ENCODE peak calls at places on chromosomes 1 and 21, in four cellular contexts. P is glutamatergic neuron, B is K562, Q is neural progenitor cell. F is an unnamed sample.

GRCh38 chr1:61295818-61296537 is 213.6 kb downstream of the NFIA start:
- DNase-seq in P (no peak), B (no peak), Q (no peak), F (no peak)

GRCh38 chr1:232704694-232705680 is 75.1 kb upstream of the SIPA1L2 start:
- DNase-seq in P (no peak), B (peak), Q (no peak), F (peak)

GRCh38 chr1:210920258-210920657 is 213.7 kb downstream of the KCNH1 start:
- DNase-seq in P (no peak), B (no peak), Q (no peak), F (no peak)

GRCh38 chr1:183915634-183916510 is 111.0 kb downstream of the RGL1 start:
- DNase-seq in P (peak), B (peak), Q (peak), F (peak)

GRCh38 chr1:184889902-184890301 is 84.4 kb downstream of the NIBAN1 start:
- DNase-seq in P (no peak), B (no peak), Q (peak), F (no peak)

GRCh38 chr1:172146149-172146850 is 274.2 kb upstream of the C1orf105 start:
- DNase-seq in P (no peak), B (no peak), Q (no peak), F (peak)

GRCh38 chr1:230796626-230797025 is 49.4 kb downstream of the CAPN9 start:
- DNase-seq in P (no peak), B (no peak), Q (no peak), F (no peak)

GRCh38 chr1:210446479-210446878 is 117.8 kb downstream of the HHAT start:
- DNase-seq in P (no peak), B (no peak), Q (peak), F (no peak)

GRCh38 chr1:21955474-21956281 is 18.6 kb upstream of the HSPG2 start:
- DNase-seq in P (no peak), B (no peak), Q (no peak), F (no peak)

GRCh38 chr21:42734323-42734971 is 81.0 kb downstream of the PDE9A start:
- DNase-seq in P (no peak), B (no peak), Q (no peak), F (no peak)

GRCh38 chr1:12549106-12549459 is 68.9 kb downstream of the DHRS3 start:
- DNase-seq in P (no peak), B (peak), Q (no peak), F (peak)

GRCh38 chr1:201559679-201560162 is 20.8 kb downstream of the NAV1 start:
- DNase-seq in P (peak), B (peak), Q (peak), F (peak)

GRCh38 chr1:58802640-58803476 is 19.0 kb upstream of the JUN start:
- DNase-seq in P (no peak), B (no peak), Q (no peak), F (no peak)

GRCh38 chr1:24769656-24770651 is 24.7 kb downstream of the CLIC4 start:
- DNase-seq in P (no peak), B (no peak), Q (no peak), F (peak)

GRCh38 chr1:91732291-91732953 is 153.5 kb downstream of the TGFBR3 start:
- DNase-seq in P (no peak), B (peak), Q (no peak), F (peak)

GRCh38 chr1:91725961-91726704 is 159.8 kb downstream of the TGFBR3 start:
- DNase-seq in P (no peak), B (no peak), Q (no peak), F (peak)

GRCh38 chr1:147608601-147609000 is 61.7 kb downstream of the ACP6 start:
- DNase-seq in P (no peak), B (no peak), Q (no peak), F (no peak)

GRCh38 chr21:20814090-20814489 is 184.1 kb upstream of the NCAM2 start:
- DNase-seq in P (no peak), B (no peak), Q (no peak), F (no peak)

GRCh38 chr1:85894651-85895050 is 186.4 kb upstream of the ZNHIT6 start:
- DNase-seq in P (peak), B (peak), Q (peak), F (peak)

GRCh38 chr1:103467100-103467499 is 58.4 kb upstream of the RNPC3 start:
- DNase-seq in P (no peak), B (no peak), Q (no peak), F (no peak)

GRCh38 chr1:155277070-155277895 is at the start of gene HCN3:
- DNase-seq in P (peak), B (peak), Q (peak), F (peak)

GRCh38 chr1:66623812-66624211 is 89.9 kb downstream of the SGIP1 start:
- DNase-seq in P (no peak), B (no peak), Q (no peak), F (peak)

GRCh38 chr21:31310750-31311149 is 33.3 kb downstream of the TIAM1 start:
- DNase-seq in P (no peak), B (no peak), Q (peak), F (no peak)

GRCh38 chr21:36550761-36551160 is 70.8 kb upstream of the CLDN14 start:
- DNase-seq in P (no peak), B (no peak), Q (no peak), F (peak)

GRCh38 chr1:212203611-212204010 is 81.6 kb upstream of the PPP2R5A start:
- DNase-seq in P (no peak), B (no peak), Q (no peak), F (no peak)

GRCh38 chr1:14137411-14138134 is 437.6 kb downstream of the PRDM2 start:
- DNase-seq in P (no peak), B (no peak), Q (no peak), F (no peak)

GRCh38 chr21:36792505-36792967 is 93.6 kb downstream of the SIM2 start:
- DNase-seq in P (peak), B (no peak), Q (no peak), F (no peak)

GRCh38 chr21:41961753-41962152 is 7.9 kb upstream of the C2CD2 start:
- DNase-seq in P (no peak), B (no peak), Q (no peak), F (no peak)

GRCh38 chr1:172600615-172601014 is 58.3 kb upstream of the FASLG start:
- DNase-seq in P (no peak), B (peak), Q (no peak), F (no peak)

GRCh38 chr1:205565799-205566198 is 61.3 kb downstream of the CDK18 start:
- DNase-seq in P (no peak), B (no peak), Q (no peak), F (no peak)

GRCh38 chr21:22885079-22885478 is 1886.9 kb downstream of the NCAM2 start:
- DNase-seq in P (no peak), B (no peak), Q (peak), F (no peak)

GRCh38 chr1:34668063-34668462 is 86.8 kb upstream of the GJB5 start:
- DNase-seq in P (no peak), B (no peak), Q (no peak), F (no peak)

GRCh38 chr21:44699502-44700001 is 2.6 kb downstream of the KRTAP10-12 start:
- DNase-seq in P (no peak), B (no peak), Q (no peak), F (no peak)

GRCh38 chr1:33126411-33127000 is 45.6 kb downstream of the AZIN2 start:
- DNase-seq in P (no peak), B (no peak), Q (no peak), F (no peak)

GRCh38 chr1:39453603-39454002 is 37.8 kb upstream of the BMP8A start:
- DNase-seq in P (no peak), B (no peak), Q (no peak), F (peak)

GRCh38 chr1:42844592-42845140 is 1.7 kb upstream of the ZNF691 start:
- DNase-seq in P (no peak), B (peak), Q (no peak), F (peak)

DNA sequence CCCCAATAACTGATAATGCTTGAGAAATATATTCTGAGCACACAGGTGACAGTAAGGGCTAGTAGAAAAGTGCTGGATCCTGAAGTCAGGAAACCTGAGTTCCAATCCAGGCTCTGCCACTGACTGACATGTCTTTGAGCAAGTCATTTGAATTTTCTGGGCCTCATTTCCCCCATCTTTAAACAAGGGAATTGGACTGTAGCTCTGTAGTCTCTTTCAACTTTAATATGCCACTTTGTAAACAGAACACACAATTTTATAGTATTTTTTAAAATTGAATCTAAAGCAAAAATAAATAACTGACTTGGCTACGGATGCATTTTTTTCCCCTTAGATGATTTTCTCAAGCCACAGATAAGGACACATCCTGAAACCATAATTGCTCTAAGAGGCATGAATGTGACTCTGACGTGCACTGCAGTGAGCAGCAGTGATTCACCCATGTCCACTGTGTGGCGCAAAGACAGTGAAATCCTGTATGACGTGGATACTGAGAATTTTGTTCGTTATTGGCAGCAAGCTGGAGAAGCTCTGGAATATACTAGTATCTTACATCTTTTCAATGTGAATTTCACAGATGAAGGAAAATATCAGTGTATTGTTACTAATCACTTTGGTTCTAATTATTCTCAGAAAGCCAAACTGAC is 37.0 kb downstream of the LRIG2 start:
- DNase-seq in P (no peak), B (peak), Q (no peak), F (peak)
- TF ChIP-seq CTCF in P (no peak), B (no peak), Q (no peak), F (peak)

GRCh38 chr1:235511470-235512240 is 7.4 kb upstream of the B3GALNT2 start:
- DNase-seq in P (no peak), B (peak), Q (peak), F (no peak)
- TF ChIP-seq CTCF in P (no peak), B (peak), Q (no peak), F (no peak)

DNA sequence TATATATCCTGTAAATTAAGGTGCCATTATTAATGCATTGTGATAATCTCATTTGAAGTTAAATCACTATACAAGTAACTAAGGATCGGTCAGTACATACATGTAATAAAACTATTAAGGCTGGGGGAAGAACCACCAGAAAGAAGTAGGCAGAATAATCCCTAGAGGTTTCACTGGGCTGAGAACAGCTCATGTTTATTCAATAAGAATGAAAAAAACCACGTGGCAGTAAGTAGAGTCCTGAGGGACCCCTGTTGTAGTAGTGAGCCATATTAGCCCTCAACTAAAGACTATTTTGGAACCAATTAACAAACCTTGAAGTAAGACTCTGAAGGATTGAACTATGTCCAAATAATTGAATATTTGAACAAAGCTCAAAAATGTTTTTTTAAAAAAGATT is 46.9 kb upstream of the ADAM30 start:
- DNase-seq in P (no peak), B (no peak), Q (no peak), F (no peak)
- TF ChIP-seq CTCF in P (no peak), B (no peak), Q (no peak), F (no peak)

DNA sequence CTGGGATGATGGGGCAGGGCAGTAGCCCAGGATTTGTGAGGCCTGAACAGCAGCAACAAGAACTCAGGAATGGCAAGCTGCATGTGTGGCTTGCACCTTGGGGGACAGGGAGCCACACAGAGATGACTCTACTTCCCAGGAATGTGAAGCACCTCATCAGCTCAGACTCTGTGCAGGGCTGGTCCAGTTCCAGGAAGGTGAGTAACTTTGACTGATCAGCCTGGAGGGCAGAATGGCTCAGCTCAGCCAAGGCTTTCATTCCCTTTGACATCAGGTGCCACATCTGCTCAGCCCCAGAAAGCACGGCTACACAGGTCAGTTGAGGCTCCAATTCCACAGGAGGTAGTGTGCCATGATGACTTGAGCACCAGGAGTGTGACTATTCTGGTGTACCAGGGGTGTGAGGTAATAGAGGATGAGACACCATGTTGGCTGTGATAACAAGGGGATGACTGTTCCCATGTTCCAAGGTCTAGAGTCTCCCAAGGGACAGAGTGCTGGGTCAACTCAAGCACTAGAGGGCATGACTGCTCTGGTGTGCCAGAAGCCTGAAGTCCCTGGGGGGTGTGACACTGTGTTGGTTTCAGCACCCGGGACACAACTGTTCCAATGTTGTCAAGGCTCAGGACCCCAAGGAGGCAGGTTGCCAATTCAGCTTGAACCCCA is 625.8 kb upstream of the ADGRL2 start:
- DNase-seq in P (no peak), B (no peak), Q (no peak), F (peak)
- TF ChIP-seq CTCF in P (no peak), B (no peak), Q (no peak), F (no peak)

F was measured in AG10803.